ENCODE peak calls at places on chromosomes 3 and 15, in eight cellular contexts. B is neural progenitor cell; U is HFF-Myc; G is CD8-positive, alpha-beta T cell; H is right cardiac atrium; O is bronchial epithelial cell; P is BJ; D is gastrocnemius medialis. S is an unnamed sample.
A peak's percentile ranks its signal among the peaks of the same experiment; 100 is the strongest.

GRCh38 chr3:194871864-194872668 is 186.4 kb downstream of the FAM43A start:
- DNase-seq in B (no peak), U (peak; percentile 67), G (no peak), H (peak; percentile 43), O (peak; percentile 51), P (peak; percentile 39), D (no peak), S (no peak)

GRCh38 chr15:68592548-68592947 is 13.8 kb downstream of the CORO2B start:
- DNase-seq in B (no peak), U (no peak), G (no peak), H (no peak), O (no peak), P (no peak), D (no peak), S (no peak)

GRCh38 chr3:15812183-15812582 is 14.4 kb upstream of the ANKRD28 start:
- DNase-seq in B (no peak), U (no peak), G (no peak), H (no peak), O (peak; percentile 43), P (no peak), D (no peak), S (no peak)

GRCh38 chr15:98083203-98083910 is 122.9 kb downstream of the ARRDC4 start:
- DNase-seq in B (peak; percentile 22), U (no peak), G (no peak), H (no peak), O (no peak), P (no peak), D (no peak), S (no peak)

GRCh38 chr15:84992157-84992940 is 10.7 kb downstream of the PDE8A start:
- DNase-seq in B (no peak), U (no peak), G (no peak), H (no peak), O (peak; percentile 98), P (peak; percentile 29), D (no peak), S (no peak)

GRCh38 chr3:64266065-64266874 is 41.0 kb upstream of the PRICKLE2 start:
- DNase-seq in B (no peak), U (peak; percentile 71), G (no peak), H (no peak), O (peak; percentile 93), P (peak; percentile 92), D (no peak), S (no peak)

GRCh38 chr3:124800511-124801374 is 70.5 kb downstream of the UMPS start:
- DNase-seq in B (no peak), U (no peak), G (no peak), H (peak; percentile 90), O (no peak), P (no peak), D (peak; percentile 64), S (no peak)

GRCh38 chr3:45131201-45131600 is 15.0 kb downstream of the CDCP1 start:
- DNase-seq in B (no peak), U (no peak), G (no peak), H (no peak), O (no peak), P (no peak), D (no peak), S (no peak)

GRCh38 chr15:69045810-69046209 is 31.3 kb downstream of the NOX5 start:
- DNase-seq in B (peak; percentile 60), U (no peak), G (no peak), H (no peak), O (no peak), P (no peak), D (no peak), S (peak; percentile 26)

GRCh38 chr3:12822725-12823373 is 18.5 kb downstream of the RPL32 start:
- DNase-seq in B (no peak), U (no peak), G (no peak), H (no peak), O (peak; percentile 57), P (no peak), D (no peak), S (no peak)
- H3K4me3 ChIP-seq in B (no peak overlapping the region), U (no peak overlapping the region), G (no peak overlapping the region), H (no peak overlapping the region), O (no peak overlapping the region), P (no peak overlapping the region), D (no peak overlapping the region), S (no peak overlapping the region)

DNA sequence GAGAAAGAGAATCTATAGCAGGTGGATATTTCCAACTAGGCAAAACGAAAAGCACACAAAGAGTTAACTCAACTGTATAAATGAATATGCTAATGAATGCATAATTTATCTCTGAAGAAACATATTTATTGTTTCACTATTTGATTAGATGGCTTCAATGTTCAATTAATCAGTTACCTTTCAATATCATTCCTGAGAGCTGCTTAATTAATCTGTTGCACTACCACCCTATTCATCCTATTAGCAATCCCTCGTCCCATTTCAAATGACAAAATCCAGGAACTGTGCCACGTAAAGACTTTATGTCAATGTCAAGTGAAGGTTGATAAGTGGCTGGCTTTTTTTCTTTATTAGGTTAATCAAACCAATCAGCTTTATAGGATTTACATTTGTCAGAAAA is 82.7 kb downstream of the ALCAM start:
- DNase-seq in B (no peak), U (no peak), G (no peak), H (no peak), O (no peak), P (no peak), D (no peak), S (no peak)
- H3K4me3 ChIP-seq in B (no peak overlapping the region), U (no peak overlapping the region), G (no peak overlapping the region), H (no peak overlapping the region), O (no peak overlapping the region), P (no peak overlapping the region), D (no peak overlapping the region), S (no peak overlapping the region)

GRCh38 chr3:29285356-29286070 is 4.6 kb downstream of the RBMS3 start:
- DNase-seq in B (no peak), U (no peak), G (no peak), H (no peak), O (peak; percentile 63), P (no peak), D (no peak), S (no peak)
- H3K4me3 ChIP-seq in B (no peak overlapping the region), U (peak overlapping the region; percentile 29), G (no peak overlapping the region), H (peak overlapping the region; percentile 99), O (peak overlapping the region; percentile 23), P (peak overlapping the region; percentile 5), D (peak overlapping the region; percentile 83), S (no peak overlapping the region)

GRCh38 chr3:113895964-113896363 is 51.8 kb upstream of the ZDHHC23 start:
- DNase-seq in B (no peak), U (no peak), G (no peak), H (no peak), O (peak; percentile 40), P (no peak), D (no peak), S (peak; percentile 17)

GRCh38 chr3:113896930-113897329 is 50.9 kb upstream of the ZDHHC23 start:
- DNase-seq in B (no peak), U (no peak), G (no peak), H (no peak), O (no peak), P (no peak), D (no peak), S (no peak)

GRCh38 chr3:113894927-113895326 is 52.9 kb upstream of the ZDHHC23 start:
- DNase-seq in B (no peak), U (no peak), G (no peak), H (no peak), O (no peak), P (no peak), D (no peak), S (no peak)

GRCh38 chr3:113898892-113899291 is 48.9 kb upstream of the ZDHHC23 start:
- DNase-seq in B (no peak), U (no peak), G (no peak), H (no peak), O (no peak), P (peak; percentile 47), D (no peak), S (no peak)

GRCh38 chr3:113897373-113897777 is 50.4 kb upstream of the ZDHHC23 start:
- DNase-seq in B (no peak), U (no peak), G (no peak), H (no peak), O (peak; percentile 74), P (no peak), D (no peak), S (no peak)
- H3K4me3 ChIP-seq in B (no peak overlapping the region), U (no peak overlapping the region), G (no peak overlapping the region), H (no peak overlapping the region), O (peak overlapping the region; percentile 25), P (no peak overlapping the region), D (no peak overlapping the region), S (no peak overlapping the region)

GRCh38 chr3:75395601-75396315 is 268.4 kb upstream of the FRG2C start:
- DNase-seq in B (no peak), U (no peak), G (no peak), H (no peak), O (no peak), P (no peak), D (no peak), S (no peak)

DNA sequence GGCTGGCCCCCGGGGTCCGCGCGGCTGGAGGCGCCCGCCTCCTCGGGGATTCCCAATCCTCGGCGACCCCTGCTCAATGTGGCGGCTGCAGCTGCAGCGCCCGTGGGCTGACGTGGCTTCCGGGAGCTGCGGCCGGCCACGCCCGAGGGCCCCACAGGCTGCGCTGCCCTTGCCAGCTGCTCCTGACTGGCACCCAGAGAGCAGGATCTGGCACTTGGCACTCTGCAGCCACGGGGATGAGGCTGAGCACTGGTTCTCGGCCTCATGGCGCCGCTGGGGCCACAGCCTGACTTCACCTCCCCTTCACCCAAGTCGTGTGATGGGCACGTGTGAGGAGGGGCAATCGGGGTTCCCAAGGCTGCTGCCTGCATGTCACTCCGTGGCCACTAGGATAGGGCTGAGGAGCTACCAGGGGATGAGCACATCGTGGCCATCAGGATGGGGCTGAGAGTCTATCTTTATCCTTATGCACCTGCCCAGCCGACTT is 267.8 kb upstream of the FRG2C start:
- DNase-seq in B (no peak), U (no peak), G (no peak), H (no peak), O (no peak), P (no peak), D (no peak), S (no peak)
- H3K4me3 ChIP-seq in B (no peak overlapping the region), U (peak overlapping the region; percentile 20), G (no peak overlapping the region), H (no peak overlapping the region), O (peak overlapping the region; percentile 2), P (peak overlapping the region; percentile 16), D (no peak overlapping the region), S (no peak overlapping the region)

GRCh38 chr3:188539631-188540194 is 385.8 kb downstream of the LPP start:
- DNase-seq in B (no peak), U (no peak), G (no peak), H (no peak), O (no peak), P (no peak), D (no peak), S (no peak)

GRCh38 chr3:188542196-188542595 is 388.2 kb downstream of the LPP start:
- DNase-seq in B (no peak), U (no peak), G (no peak), H (no peak), O (no peak), P (no peak), D (no peak), S (no peak)

GRCh38 chr3:188546835-188547670 is 393.1 kb downstream of the LPP start:
- DNase-seq in B (no peak), U (peak; percentile 61), G (no peak), H (no peak), O (peak; percentile 73), P (peak; percentile 19), D (no peak), S (no peak)

GRCh38 chr3:188544012-188544411 is 390.1 kb downstream of the LPP start:
- DNase-seq in B (no peak), U (no peak), G (no peak), H (no peak), O (no peak), P (no peak), D (no peak), S (no peak)
- H3K4me3 ChIP-seq in B (no peak overlapping the region), U (no peak overlapping the region), G (no peak overlapping the region), H (no peak overlapping the region), O (no peak overlapping the region), P (no peak overlapping the region), D (no peak overlapping the region), S (no peak overlapping the region)